ENCODE peak calls at places on chromosomes 12 and 14, in eight cellular contexts. One of them, this sample, is unnamed.
A peak's percentile ranks its signal among the peaks of the same experiment; 100 is the strongest.

GRCh38 chr12:57795354-57795753 is 12.8 kb downstream of the TSFM start:
- DNase-seq in tibial artery: no peak
- DNase-seq in Karpas-422: no peak
- DNase-seq in HL-60: no peak
- DNase-seq in prostate gland: no peak
- DNase-seq in heart left ventricle: no peak
- DNase-seq in brain microvascular endothelial cell: no peak
- DNase-seq in aorta: no peak
- DNase-seq in this sample: no peak

GRCh38 chr12:44972746-44973421 is 78.0 kb downstream of the DBX2 start:
- DNase-seq in tibial artery: no peak
- DNase-seq in Karpas-422: peak; percentile 75
- DNase-seq in HL-60: peak; percentile 2
- DNase-seq in prostate gland: no peak
- DNase-seq in heart left ventricle: no peak
- DNase-seq in brain microvascular endothelial cell: no peak
- DNase-seq in aorta: no peak
- DNase-seq in this sample: no peak

GRCh38 chr14:53236708-53237107 is 83.6 kb upstream of the DDHD1 start:
- DNase-seq in tibial artery: no peak
- DNase-seq in Karpas-422: no peak
- DNase-seq in HL-60: no peak
- DNase-seq in prostate gland: no peak
- DNase-seq in heart left ventricle: no peak
- DNase-seq in brain microvascular endothelial cell: no peak
- DNase-seq in aorta: no peak
- DNase-seq in this sample: no peak

GRCh38 chr12:106020736-106021135 is 118.0 kb downstream of the NUAK1 start:
- DNase-seq in tibial artery: no peak
- DNase-seq in Karpas-422: no peak
- DNase-seq in HL-60: no peak
- DNase-seq in prostate gland: no peak
- DNase-seq in heart left ventricle: no peak
- DNase-seq in brain microvascular endothelial cell: no peak
- DNase-seq in aorta: no peak
- DNase-seq in this sample: peak; percentile 31

GRCh38 chr14:68784298-68784910 is 8.5 kb downstream of the ZFP36L1 start:
- DNase-seq in tibial artery: no peak
- DNase-seq in Karpas-422: no peak
- DNase-seq in HL-60: no peak
- DNase-seq in prostate gland: no peak
- DNase-seq in heart left ventricle: no peak
- DNase-seq in brain microvascular endothelial cell: no peak
- DNase-seq in aorta: no peak
- DNase-seq in this sample: peak; percentile 90

GRCh38 chr12:54294152-54294913 is 6.5 kb downstream of the NFE2 start:
- DNase-seq in tibial artery: no peak
- DNase-seq in Karpas-422: peak; percentile 83
- DNase-seq in HL-60: peak; percentile 71
- DNase-seq in prostate gland: no peak
- DNase-seq in heart left ventricle: peak; percentile 74
- DNase-seq in brain microvascular endothelial cell: no peak
- DNase-seq in aorta: peak; percentile 84
- DNase-seq in this sample: no peak

GRCh38 chr14:105525861-105526780 is at the start of gene TMEM121:
- DNase-seq in tibial artery: peak; percentile 64
- DNase-seq in Karpas-422: no peak
- DNase-seq in HL-60: no peak
- DNase-seq in prostate gland: no peak
- DNase-seq in heart left ventricle: no peak
- DNase-seq in brain microvascular endothelial cell: no peak
- DNase-seq in aorta: peak; percentile 80
- DNase-seq in this sample: no peak

GRCh38 chr12:95231190-95231589 is 13.6 kb downstream of the VEZT start:
- DNase-seq in tibial artery: no peak
- DNase-seq in Karpas-422: no peak
- DNase-seq in HL-60: no peak
- DNase-seq in prostate gland: no peak
- DNase-seq in heart left ventricle: no peak
- DNase-seq in brain microvascular endothelial cell: peak; percentile 63
- DNase-seq in aorta: no peak
- DNase-seq in this sample: no peak

GRCh38 chr12:70660620-70661219 is 23.5 kb upstream of the PTPRB start:
- DNase-seq in tibial artery: no peak
- DNase-seq in Karpas-422: no peak
- DNase-seq in HL-60: no peak
- DNase-seq in prostate gland: no peak
- DNase-seq in heart left ventricle: no peak
- DNase-seq in brain microvascular endothelial cell: peak; percentile 94
- DNase-seq in aorta: no peak
- DNase-seq in this sample: no peak

GRCh38 chr14:59271734-59272133 is 83.3 kb downstream of the DAAM1 start:
- DNase-seq in tibial artery: no peak
- DNase-seq in Karpas-422: no peak
- DNase-seq in HL-60: no peak
- DNase-seq in prostate gland: no peak
- DNase-seq in heart left ventricle: no peak
- DNase-seq in brain microvascular endothelial cell: no peak
- DNase-seq in aorta: no peak
- DNase-seq in this sample: no peak

GRCh38 chr12:61412209-61412608 is 848.0 kb upstream of the USP15 start:
- DNase-seq in tibial artery: no peak
- DNase-seq in Karpas-422: no peak
- DNase-seq in HL-60: no peak
- DNase-seq in prostate gland: no peak
- DNase-seq in heart left ventricle: no peak
- DNase-seq in brain microvascular endothelial cell: no peak
- DNase-seq in aorta: no peak
- DNase-seq in this sample: no peak

GRCh38 chr14:75096959-75097358 is 27.5 kb downstream of the ZC2HC1C start:
- DNase-seq in tibial artery: no peak
- DNase-seq in Karpas-422: no peak
- DNase-seq in HL-60: no peak
- DNase-seq in prostate gland: no peak
- DNase-seq in heart left ventricle: no peak
- DNase-seq in brain microvascular endothelial cell: no peak
- DNase-seq in aorta: no peak
- DNase-seq in this sample: no peak
- H3K27me3 ChIP-seq in tibial artery: no peaks in the 10 kb centered on the region
- H3K27me3 ChIP-seq in Karpas-422: no peaks in the 10 kb centered on the region
- H3K27me3 ChIP-seq in HL-60: no peaks in the 10 kb centered on the region
- H3K27me3 ChIP-seq in prostate gland: no peaks in the 10 kb centered on the region
- H3K27me3 ChIP-seq in heart left ventricle: no peaks in the 10 kb centered on the region
- H3K27me3 ChIP-seq in brain microvascular endothelial cell: no peaks in the 10 kb centered on the region
- H3K27me3 ChIP-seq in aorta: no peaks in the 10 kb centered on the region
- H3K27me3 ChIP-seq in this sample: no peaks in the 10 kb centered on the region

DNA sequence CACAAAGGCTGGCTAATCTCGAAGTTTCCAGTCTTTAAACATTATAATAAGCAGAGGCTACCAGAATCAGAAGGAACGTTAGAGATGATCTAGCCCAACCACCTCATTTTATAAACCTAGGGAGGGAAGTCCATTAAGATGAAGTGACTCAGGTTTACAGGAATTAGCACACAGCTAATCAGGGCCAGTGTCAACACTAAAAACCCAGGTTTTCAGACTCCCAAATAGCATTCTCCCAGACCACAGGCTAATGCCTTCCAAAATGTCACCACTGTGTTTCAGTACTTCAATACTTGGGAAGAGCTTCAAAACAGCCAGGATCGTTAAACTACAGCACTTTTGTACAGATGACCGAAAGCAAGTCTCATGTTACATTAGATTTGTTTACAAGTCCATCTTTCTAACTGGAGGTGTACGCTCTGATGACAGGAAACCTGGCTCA is 89.2 kb downstream of the FOXN3 start:
- DNase-seq in tibial artery: no peak
- DNase-seq in Karpas-422: no peak
- DNase-seq in HL-60: no peak
- DNase-seq in prostate gland: no peak
- DNase-seq in heart left ventricle: no peak
- DNase-seq in brain microvascular endothelial cell: no peak
- DNase-seq in aorta: no peak
- DNase-seq in this sample: no peak
- H3K27ac ChIP-seq in tibial artery: no peak overlapping the region
- H3K27ac ChIP-seq in Karpas-422: no peak overlapping the region
- H3K27ac ChIP-seq in HL-60: no peak overlapping the region
- H3K27ac ChIP-seq in prostate gland: no peak overlapping the region
- H3K27ac ChIP-seq in heart left ventricle: no peak overlapping the region
- H3K27ac ChIP-seq in brain microvascular endothelial cell: no peak overlapping the region
- H3K27ac ChIP-seq in aorta: no peak overlapping the region
- H3K27ac ChIP-seq in this sample: no peak overlapping the region

GRCh38 chr14:64790478-64790877 is 86.3 kb downstream of the PLEKHG3 start:
- DNase-seq in tibial artery: no peak
- DNase-seq in Karpas-422: no peak
- DNase-seq in HL-60: no peak
- DNase-seq in prostate gland: no peak
- DNase-seq in heart left ventricle: no peak
- DNase-seq in brain microvascular endothelial cell: no peak
- DNase-seq in aorta: no peak
- DNase-seq in this sample: no peak
- H3K27me3 ChIP-seq in tibial artery: no peaks in the 10 kb centered on the region
- H3K27me3 ChIP-seq in Karpas-422: no peaks in the 10 kb centered on the region
- H3K27me3 ChIP-seq in HL-60: no peaks in the 10 kb centered on the region
- H3K27me3 ChIP-seq in prostate gland: no peaks in the 10 kb centered on the region
- H3K27me3 ChIP-seq in heart left ventricle: no peaks in the 10 kb centered on the region
- H3K27me3 ChIP-seq in brain microvascular endothelial cell: no peaks in the 10 kb centered on the region
- H3K27me3 ChIP-seq in aorta: no peaks in the 10 kb centered on the region
- H3K27me3 ChIP-seq in this sample: no peaks in the 10 kb centered on the region

GRCh38 chr14:58055497-58055896 is 96.5 kb downstream of the ARMH4 start:
- DNase-seq in tibial artery: no peak
- DNase-seq in Karpas-422: no peak
- DNase-seq in HL-60: no peak
- DNase-seq in prostate gland: no peak
- DNase-seq in heart left ventricle: no peak
- DNase-seq in brain microvascular endothelial cell: no peak
- DNase-seq in aorta: no peak
- DNase-seq in this sample: no peak

GRCh38 chr14:58060898-58061297 is 91.1 kb downstream of the ARMH4 start:
- DNase-seq in tibial artery: no peak
- DNase-seq in Karpas-422: no peak
- DNase-seq in HL-60: no peak
- DNase-seq in prostate gland: no peak
- DNase-seq in heart left ventricle: no peak
- DNase-seq in brain microvascular endothelial cell: no peak
- DNase-seq in aorta: no peak
- DNase-seq in this sample: no peak

GRCh38 chr14:58059121-58059520 is 92.9 kb downstream of the ARMH4 start:
- DNase-seq in tibial artery: no peak
- DNase-seq in Karpas-422: no peak
- DNase-seq in HL-60: no peak
- DNase-seq in prostate gland: no peak
- DNase-seq in heart left ventricle: no peak
- DNase-seq in brain microvascular endothelial cell: no peak
- DNase-seq in aorta: no peak
- DNase-seq in this sample: no peak

GRCh38 chr14:58061581-58061980 is 90.4 kb downstream of the ARMH4 start:
- DNase-seq in tibial artery: no peak
- DNase-seq in Karpas-422: no peak
- DNase-seq in HL-60: no peak
- DNase-seq in prostate gland: no peak
- DNase-seq in heart left ventricle: no peak
- DNase-seq in brain microvascular endothelial cell: no peak
- DNase-seq in aorta: no peak
- DNase-seq in this sample: no peak

GRCh38 chr14:58060077-58060476 is 91.9 kb downstream of the ARMH4 start:
- DNase-seq in tibial artery: no peak
- DNase-seq in Karpas-422: no peak
- DNase-seq in HL-60: no peak
- DNase-seq in prostate gland: no peak
- DNase-seq in heart left ventricle: no peak
- DNase-seq in brain microvascular endothelial cell: no peak
- DNase-seq in aorta: no peak
- DNase-seq in this sample: no peak
- H3K27ac ChIP-seq in tibial artery: no peak overlapping the region
- H3K27ac ChIP-seq in Karpas-422: no peak overlapping the region
- H3K27ac ChIP-seq in HL-60: no peak overlapping the region
- H3K27ac ChIP-seq in prostate gland: no peak overlapping the region
- H3K27ac ChIP-seq in heart left ventricle: no peak overlapping the region
- H3K27ac ChIP-seq in brain microvascular endothelial cell: no peak overlapping the region
- H3K27ac ChIP-seq in aorta: no peak overlapping the region
- H3K27ac ChIP-seq in this sample: no peak overlapping the region

GRCh38 chr14:54652890-54653201 is 85.9 kb downstream of the SAMD4A start:
- DNase-seq in tibial artery: no peak
- DNase-seq in Karpas-422: no peak
- DNase-seq in HL-60: no peak
- DNase-seq in prostate gland: no peak
- DNase-seq in heart left ventricle: no peak
- DNase-seq in brain microvascular endothelial cell: no peak
- DNase-seq in aorta: no peak
- DNase-seq in this sample: no peak
- H3K27me3 ChIP-seq in tibial artery: no peaks in the 10 kb centered on the region
- H3K27me3 ChIP-seq in Karpas-422: no peaks in the 10 kb centered on the region
- H3K27me3 ChIP-seq in HL-60: peaks cover 14% of the 10 kb centered on the region
- H3K27me3 ChIP-seq in prostate gland: no peaks in the 10 kb centered on the region
- H3K27me3 ChIP-seq in heart left ventricle: no peaks in the 10 kb centered on the region
- H3K27me3 ChIP-seq in brain microvascular endothelial cell: no peaks in the 10 kb centered on the region
- H3K27me3 ChIP-seq in aorta: no peaks in the 10 kb centered on the region
- H3K27me3 ChIP-seq in this sample: no peaks in the 10 kb centered on the region

GRCh38 chr14:24261969-24262327 is 1.0 kb downstream of the TGM1 start:
- DNase-seq in tibial artery: no peak
- DNase-seq in Karpas-422: no peak
- DNase-seq in HL-60: no peak
- DNase-seq in prostate gland: no peak
- DNase-seq in heart left ventricle: no peak
- DNase-seq in brain microvascular endothelial cell: no peak
- DNase-seq in aorta: peak; percentile 68
- DNase-seq in this sample: no peak
- H3K27ac ChIP-seq in tibial artery: no peak overlapping the region
- H3K27ac ChIP-seq in Karpas-422: no peak overlapping the region
- H3K27ac ChIP-seq in HL-60: no peak overlapping the region
- H3K27ac ChIP-seq in prostate gland: no peak overlapping the region
- H3K27ac ChIP-seq in heart left ventricle: no peak overlapping the region
- H3K27ac ChIP-seq in brain microvascular endothelial cell: no peak overlapping the region
- H3K27ac ChIP-seq in aorta: no peak overlapping the region
- H3K27ac ChIP-seq in this sample: no peak overlapping the region

DNA sequence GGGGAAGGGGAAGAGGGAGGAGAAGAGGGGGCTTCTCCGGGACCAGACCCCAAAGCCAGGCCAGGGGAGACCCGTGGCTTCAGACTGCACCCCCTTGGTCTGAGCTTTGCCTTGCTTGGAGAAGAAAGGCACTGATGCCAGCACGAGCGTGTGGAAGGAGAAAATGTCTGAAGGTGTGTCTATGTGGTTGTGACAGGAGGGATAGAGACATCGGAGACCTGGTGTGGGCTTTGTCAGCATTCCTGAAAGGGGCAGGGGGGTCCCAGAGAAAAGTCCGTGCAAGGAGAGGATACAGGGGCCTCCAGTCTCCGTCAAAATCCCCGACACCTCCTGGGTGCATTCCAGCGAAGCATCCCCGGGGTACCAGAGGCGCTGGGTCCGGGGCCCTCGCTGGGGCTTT is 139.0 kb upstream of the LHX5 start:
- DNase-seq in tibial artery: no peak
- DNase-seq in Karpas-422: no peak
- DNase-seq in HL-60: no peak
- DNase-seq in prostate gland: no peak
- DNase-seq in heart left ventricle: no peak
- DNase-seq in brain microvascular endothelial cell: no peak
- DNase-seq in aorta: no peak
- DNase-seq in this sample: no peak
- H3K27me3 ChIP-seq in tibial artery: peaks cover 44% of the 10 kb centered on the region
- H3K27me3 ChIP-seq in Karpas-422: no peaks in the 10 kb centered on the region
- H3K27me3 ChIP-seq in HL-60: peaks cover 25% of the 10 kb centered on the region
- H3K27me3 ChIP-seq in prostate gland: peaks cover 22% of the 10 kb centered on the region
- H3K27me3 ChIP-seq in heart left ventricle: peaks cover 17% of the 10 kb centered on the region
- H3K27me3 ChIP-seq in brain microvascular endothelial cell: peaks cover 16% of the 10 kb centered on the region
- H3K27me3 ChIP-seq in aorta: peaks cover 2% of the 10 kb centered on the region
- H3K27me3 ChIP-seq in this sample: peaks cover 19% of the 10 kb centered on the region

GRCh38 chr14:21068521-21069387 is 1.4 kb upstream of the ARHGEF40 start:
- DNase-seq in tibial artery: peak; percentile 77
- DNase-seq in Karpas-422: peak; percentile 86
- DNase-seq in HL-60: peak; percentile 72
- DNase-seq in prostate gland: peak; percentile 43
- DNase-seq in heart left ventricle: no peak
- DNase-seq in brain microvascular endothelial cell: peak; percentile 39
- DNase-seq in aorta: peak; percentile 82
- DNase-seq in this sample: no peak
- H3K27ac ChIP-seq in tibial artery: peak overlapping the region; percentile 92
- H3K27ac ChIP-seq in Karpas-422: no peak overlapping the region
- H3K27ac ChIP-seq in HL-60: no peak overlapping the region
- H3K27ac ChIP-seq in prostate gland: peak overlapping the region; percentile 79
- H3K27ac ChIP-seq in heart left ventricle: peak overlapping the region; percentile 93
- H3K27ac ChIP-seq in brain microvascular endothelial cell: no peak overlapping the region
- H3K27ac ChIP-seq in aorta: no peak overlapping the region
- H3K27ac ChIP-seq in this sample: peak overlapping the region; percentile 90